ENCODE peak calls at places on chromosomes 6 and 20, in five cellular contexts. Q, Y, I, U and C are unnamed samples.

GRCh38 chr20:46746972-46747371 is 37.5 kb downstream of the SLC2A10 start:
- DNase-seq in Y (no peak), I (peak), U (no peak), Q (no peak), C (no peak)

GRCh38 chr6:130306377-130306776 is 59.4 kb upstream of the TMEM200A start:
- DNase-seq in Y (no peak), I (no peak), U (no peak), Q (no peak), C (no peak)

GRCh38 chr6:43489277-43490072 is 12.1 kb downstream of the TJAP1 start:
- DNase-seq in U (no peak), Y (no peak), Q (no peak), I (no peak), C (no peak)

GRCh38 chr20:4961746-4962145 is 39.6 kb downstream of the SLC23A2 start:
- DNase-seq in I (no peak), Y (no peak), Q (no peak), U (no peak), C (no peak)

GRCh38 chr20:5608448-5609161 is 141.6 kb upstream of the SHLD1 start:
- DNase-seq in U (no peak), I (no peak), Q (no peak), Y (peak), C (no peak)

GRCh38 chr20:52828199-52828598 is 144.0 kb upstream of the TSHZ2 start:
- DNase-seq in Q (no peak), Y (no peak), I (no peak), U (no peak), C (no peak)

GRCh38 chr6:44531447-44532015 is 144.0 kb downstream of the CDC5L start:
- DNase-seq in Q (no peak), I (no peak), U (no peak), Y (no peak), C (no peak)

GRCh38 chr6:158027590-158028285 is 46.1 kb downstream of the SYNJ2 start:
- DNase-seq in Q (peak), U (no peak), I (no peak), Y (no peak), C (no peak)

GRCh38 chr6:26473429-26473757 is 15.6 kb downstream of the BTN2A1 start:
- DNase-seq in Y (no peak), I (no peak), U (no peak), Q (no peak), C (no peak)

GRCh38 chr6:41551857-41552256 is 5.7 kb downstream of the FOXP4 start:
- DNase-seq in U (no peak), Q (no peak), Y (no peak), I (no peak), C (no peak)

GRCh38 chr6:63734923-63735322 is 99.3 kb downstream of the PHF3 start:
- DNase-seq in I (no peak), U (no peak), Q (no peak), Y (no peak), C (no peak)

GRCh38 chr20:35145141-35145564 is 2.0 kb downstream of the EDEM2 start:
- DNase-seq in U (no peak), Q (peak), I (peak), Y (no peak), C (no peak)

GRCh38 chr6:148186916-148187315 is 155.7 kb upstream of the SASH1 start:
- DNase-seq in Y (no peak), I (no peak), Q (no peak), U (no peak), C (no peak)

GRCh38 chr20:6921717-6922386 is 154.4 kb downstream of the BMP2 start:
- DNase-seq in Q (no peak), U (no peak), I (no peak), Y (no peak), C (no peak)

GRCh38 chr20:51811514-51811913 is 9.2 kb upstream of the SALL4 start:
- DNase-seq in Y (no peak), U (no peak), Q (no peak), I (no peak), C (no peak)

GRCh38 chr20:38320221-38320620 is 16.3 kb downstream of the BPI start:
- DNase-seq in Q (no peak), Y (no peak), I (no peak), U (no peak), C (no peak)

GRCh38 chr6:160347259-160348208 is 644 bp upstream of the SLC22A3 start:
- DNase-seq in I (no peak), Y (no peak), U (no peak), Q (no peak), C (peak)

GRCh38 chr6:3725145-3726015 is 26.1 kb downstream of the PXDC1 start:
- DNase-seq in I (no peak), Y (no peak), U (no peak), Q (no peak), C (no peak)

GRCh38 chr6:23417133-23417532 is 708.9 kb upstream of the NRSN1 start:
- DNase-seq in Y (no peak), U (no peak), I (no peak), Q (no peak), C (no peak)

GRCh38 chr6:7532232-7532631 is 9.2 kb upstream of the DSP start:
- DNase-seq in Y (no peak), U (no peak), Q (no peak), I (peak), C (no peak)

GRCh38 chr6:37137881-37138568 is 31.9 kb upstream of the PIM1 start:
- DNase-seq in Y (no peak), U (no peak), Q (no peak), I (no peak), C (no peak)

GRCh38 chr6:17589402-17590116 is 10.5 kb upstream of the FAM8A1 start:
- DNase-seq in Q (no peak), Y (no peak), I (no peak), U (no peak), C (no peak)

GRCh38 chr6:84979541-84979940 is 215.1 kb upstream of the TBX18 start:
- DNase-seq in Q (no peak), Y (no peak), U (no peak), I (no peak), C (no peak)

GRCh38 chr6:17962436-17963031 is 24.9 kb downstream of the KIF13A start:
- DNase-seq in I (no peak), Y (peak), Q (peak), U (no peak), C (no peak)

GRCh38 chr20:49890651-49891361 is 24.5 kb downstream of the SPATA2 start:
- DNase-seq in Y (no peak), I (no peak), Q (peak), U (no peak), C (peak)

GRCh38 chr6:34383171-34383631 is 9.3 kb downstream of the NUDT3 start:
- DNase-seq in Q (peak), I (no peak), U (no peak), Y (no peak), C (no peak)

GRCh38 chr6:46491789-46492547 is 719 bp upstream of the RCAN2 start:
- DNase-seq in I (peak), Q (peak), Y (no peak), U (no peak), C (peak)

GRCh38 chr20:62742979-62743776 is 34.5 kb downstream of the NTSR1 start:
- DNase-seq in Y (no peak), U (no peak), Q (no peak), I (no peak), C (no peak)

GRCh38 chr6:41367700-41368099 is 32.3 kb downstream of the NCR2 start:
- DNase-seq in I (peak), Q (peak), U (no peak), Y (no peak), C (peak)

GRCh38 chr6:157763129-157763893 is 59.7 kb upstream of the SNX9 start:
- DNase-seq in Y (no peak), Q (peak), I (peak), U (no peak), C (no peak)